ENCODE peak calls at places on chromosomes 7 and 10, in ten cellular contexts. W is hepatocyte; Q is upper lobe of right lung; O is AG04450; D is CD8-positive, alpha-beta memory T cell; J is IMR-90; M is dorsolateral prefrontal cortex; B is HCT116; F is retinal pigment epithelial cell; Z is AG09309. T is an unnamed sample.

GRCh38 chr7:101172854-101173751 is 7.0 kb downstream of the NAT16 start:
- DNase-seq in W (peak), Z (no peak), O (peak), J (peak), Q (peak), D (no peak), F (peak), B (no peak), M (no peak), T (no peak)

GRCh38 chr10:67697646-67698245 is 1.8 kb upstream of the CTNNA3 start:
- DNase-seq in O (peak), B (peak), Z (peak), J (peak), Q (no peak), F (peak), D (peak), M (no peak), W (peak), T (peak)

GRCh38 chr7:30732606-30733005 is 19.3 kb upstream of the INMT start:
- DNase-seq in F (no peak), O (no peak), M (no peak), Z (no peak), W (no peak), B (no peak), Q (peak), D (no peak), J (no peak), T (no peak)

GRCh38 chr10:101444058-101444457 is 90.1 kb downstream of the BTRC start:
- DNase-seq in O (no peak), Q (no peak), D (no peak), M (no peak), Z (no peak), B (no peak), W (no peak), J (peak), F (no peak), T (no peak)

GRCh38 chr10:25175527-25176420 is 973 bp downstream of the GPR158 start:
- DNase-seq in W (peak), B (no peak), O (no peak), D (no peak), J (no peak), M (peak), Q (peak), F (no peak), Z (no peak), T (no peak)

GRCh38 chr7:117791877-117792780 is 81.1 kb downstream of the CTTNBP2 start:
- DNase-seq in D (no peak), B (no peak), M (no peak), Q (no peak), W (no peak), J (no peak), F (no peak), O (no peak), Z (no peak), T (no peak)

GRCh38 chr10:24685958-24686540 is 37.6 kb downstream of the ARHGAP21 start:
- DNase-seq in M (no peak), B (no peak), J (peak), D (no peak), Q (no peak), F (peak), Z (peak), O (peak), W (no peak), T (no peak)

GRCh38 chr10:124999433-125000365 is 57.8 kb downstream of the ZRANB1 start:
- DNase-seq in M (peak), F (peak), D (no peak), Z (peak), J (peak), O (peak), Q (peak), B (no peak), W (no peak), T (no peak)

GRCh38 chr7:50657341-50657873 is 92.2 kb upstream of the DDC start:
- DNase-seq in B (no peak), W (peak), O (no peak), F (no peak), Q (no peak), Z (peak), M (peak), D (no peak), J (peak), T (peak)

GRCh38 chr7:144842377-144842851 is 6.6 kb upstream of the TPK1 start:
- DNase-seq in Z (no peak), B (no peak), F (no peak), M (peak), Q (no peak), J (no peak), D (no peak), W (peak), O (no peak), T (no peak)

GRCh38 chr7:151761957-151762356 is 115.0 kb downstream of the PRKAG2 start:
- DNase-seq in M (no peak), B (no peak), J (no peak), Z (no peak), F (no peak), Q (no peak), D (no peak), O (no peak), W (no peak), T (no peak)

GRCh38 chr10:120503695-120504094 is 46.7 kb downstream of the PLPP4 start:
- DNase-seq in J (no peak), O (no peak), M (no peak), Z (no peak), W (peak), F (peak), B (no peak), Q (no peak), D (no peak), T (no peak)

GRCh38 chr7:26091933-26092332 is 60.1 kb upstream of the NFE2L3 start:
- DNase-seq in O (no peak), D (no peak), B (no peak), M (no peak), Q (no peak), W (no peak), J (peak), F (no peak), Z (no peak), T (no peak)

GRCh38 chr7:135245826-135246825 is 12.5 kb downstream of the STRA8 start:
- DNase-seq in Q (peak), M (no peak), Z (no peak), W (no peak), F (no peak), D (no peak), O (no peak), J (no peak), B (no peak), T (no peak)

GRCh38 chr10:11440250-11441150 is 170.9 kb downstream of the USP6NL start:
- DNase-seq in Q (no peak), O (no peak), W (no peak), Z (no peak), M (no peak), F (no peak), D (no peak), B (no peak), J (no peak), T (no peak)

GRCh38 chr10:129964611-129965417 is 740 bp upstream of the EBF3 start:
- DNase-seq in Z (no peak), O (no peak), F (no peak), B (no peak), J (no peak), W (no peak), D (no peak), Q (no peak), M (no peak), T (no peak)

GRCh38 chr10:101358706-101359300 is 4.8 kb downstream of the BTRC start:
- DNase-seq in B (no peak), W (no peak), M (no peak), D (no peak), Q (no peak), F (no peak), Z (no peak), J (peak), O (peak), T (peak)

GRCh38 chr7:54796150-54796549 is 37.1 kb upstream of the SEC61G start:
- DNase-seq in M (no peak), Q (no peak), B (no peak), D (no peak), Z (no peak), W (no peak), O (no peak), F (no peak), J (peak), T (no peak)

GRCh38 chr10:72622271-72622670 is 3.6 kb downstream of the MICU1 start:
- DNase-seq in D (no peak), Z (no peak), W (no peak), M (no peak), F (no peak), B (no peak), J (no peak), Q (no peak), O (no peak), T (no peak)

GRCh38 chr7:90624128-90624980 is 28.2 kb downstream of the CDK14 start:
- DNase-seq in M (no peak), Z (no peak), F (no peak), B (no peak), J (peak), W (peak), O (no peak), Q (no peak), D (no peak), T (no peak)

GRCh38 chr7:38409524-38409923 is 136.1 kb upstream of the TARP start:
- DNase-seq in B (no peak), D (no peak), W (no peak), Z (no peak), F (no peak), Q (no peak), J (no peak), O (no peak), M (no peak), T (no peak)

GRCh38 chr7:38413784-38414183 is 140.3 kb upstream of the TARP start:
- DNase-seq in O (no peak), Q (no peak), M (no peak), Z (no peak), J (no peak), F (no peak), W (no peak), B (no peak), D (no peak), T (no peak)

GRCh38 chr7:38411404-38411803 is 138.0 kb upstream of the TARP start:
- DNase-seq in W (peak), F (no peak), J (peak), Q (no peak), Z (no peak), O (no peak), M (no peak), B (peak), D (no peak), T (no peak)

DNA sequence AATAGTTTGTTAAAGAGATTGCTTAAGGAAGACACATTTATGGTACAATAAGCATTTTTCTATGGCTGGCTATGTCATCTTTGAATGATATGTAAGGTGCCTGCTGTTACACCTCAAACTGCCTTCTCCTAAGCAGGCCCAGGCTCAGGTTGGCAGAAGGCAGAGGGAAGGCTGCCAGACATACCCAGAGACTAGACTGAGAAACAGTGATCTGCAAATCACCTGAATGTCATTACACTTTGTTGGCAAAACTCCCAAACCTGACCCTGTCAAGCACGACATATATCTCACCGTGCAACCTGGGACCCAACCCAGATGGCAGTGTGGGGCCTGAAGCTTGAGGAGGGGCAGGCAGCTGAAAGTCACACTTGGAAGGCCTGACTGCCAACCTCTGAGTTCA is 136.6 kb upstream of the TARP start:
- DNase-seq in O (no peak), W (no peak), F (no peak), Q (no peak), J (no peak), D (no peak), M (no peak), B (no peak), Z (no peak), T (no peak)
- H3K4me3 ChIP-seq in O (no peak), W (no peak), F (no peak), Q (no peak), J (no peak), D (no peak), M (no peak), B (no peak), Z (no peak), T (no peak)

GRCh38 chr7:112168915-112169314 is 37.3 kb downstream of the DOCK4 start:
- DNase-seq in Z (no peak), B (no peak), J (no peak), O (no peak), Q (no peak), M (no peak), W (no peak), D (no peak), F (no peak), T (no peak)
- H3K4me3 ChIP-seq in Z (no peak), B (no peak), J (no peak), O (no peak), Q (no peak), M (no peak), W (no peak), D (no peak), F (no peak), T (no peak)

DNA sequence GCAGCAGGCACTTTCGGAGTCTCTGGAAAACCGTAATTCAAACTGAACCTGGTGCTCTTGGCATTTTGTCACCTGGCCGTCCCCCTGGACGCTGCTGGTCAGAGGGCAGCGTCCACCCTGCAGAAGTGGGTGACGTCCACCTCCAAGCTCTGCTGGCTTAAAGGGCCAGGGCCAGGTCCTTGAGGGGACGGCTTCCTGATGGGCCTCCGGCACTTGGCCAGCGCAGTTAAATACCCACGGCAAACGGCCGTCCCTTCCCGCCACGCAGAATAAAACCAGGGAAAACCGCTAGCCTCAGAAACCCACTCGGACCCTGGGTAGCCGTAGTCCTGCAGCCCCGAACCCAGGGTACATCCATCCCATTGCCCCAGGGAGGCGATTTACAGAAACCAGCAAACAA is 81.3 kb upstream of the PDGFA start:
- DNase-seq in M (no peak), D (no peak), Z (no peak), B (no peak), W (no peak), Q (peak), O (no peak), F (no peak), J (no peak), T (no peak)
- H3K4me3 ChIP-seq in M (peak), D (peak), Z (no peak), B (no peak), W (no peak), Q (no peak), O (no peak), F (no peak), J (no peak), T (no peak)

DNA sequence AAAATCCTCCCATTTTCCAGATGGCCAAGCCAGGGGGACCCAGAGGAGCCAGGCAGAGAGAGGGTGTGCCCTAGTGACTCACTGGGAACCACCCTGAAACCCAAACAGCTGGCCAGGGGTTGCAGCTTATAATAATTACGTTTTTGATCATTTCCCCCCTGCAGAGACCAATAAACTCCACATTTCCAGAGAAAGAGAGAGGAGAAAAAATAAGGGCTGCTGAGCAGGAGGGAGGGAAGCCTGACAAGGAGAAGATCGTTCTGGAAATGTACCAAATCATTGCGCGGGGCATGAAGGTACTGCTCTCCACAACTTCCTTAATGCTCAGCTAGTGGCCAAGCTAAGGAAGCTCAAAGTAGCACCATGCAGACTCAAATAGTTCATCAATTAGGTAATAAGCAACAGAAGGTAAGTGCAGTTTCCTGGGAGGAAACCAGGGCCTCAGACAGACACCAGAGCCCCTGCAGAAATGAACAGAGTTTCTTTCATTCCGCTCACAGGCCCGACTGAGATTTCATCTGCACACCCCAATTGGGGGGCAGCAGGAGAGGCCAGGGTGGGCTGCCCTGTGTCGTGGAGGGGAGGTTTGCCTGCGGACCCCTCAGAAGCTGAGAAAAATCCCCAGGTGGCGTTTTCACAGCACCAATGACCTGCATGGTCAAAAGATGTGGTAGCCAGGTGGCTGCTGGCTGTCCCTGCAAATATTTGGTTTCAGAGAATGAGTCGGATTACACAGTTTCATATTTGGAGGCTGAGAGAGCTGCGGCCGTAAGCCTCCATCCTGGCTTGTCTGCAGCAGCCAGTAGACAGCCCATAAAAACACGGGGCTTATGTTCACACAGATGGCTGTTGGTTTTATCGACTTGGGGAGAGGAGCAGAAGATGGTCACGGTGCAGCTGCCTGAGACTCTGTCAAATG is 153.2 kb upstream of the LYZL2 start:
- DNase-seq in J (peak), D (no peak), Q (no peak), Z (no peak), B (no peak), F (no peak), O (no peak), W (no peak), M (no peak), T (peak)
- H3K4me3 ChIP-seq in J (no peak), D (no peak), Q (no peak), Z (no peak), B (no peak), F (no peak), O (no peak), W (no peak), M (no peak), T (no peak)

GRCh38 chr7:24346716-24347115 is 62.7 kb downstream of the NPY start:
- DNase-seq in J (no peak), D (no peak), F (no peak), Z (no peak), Q (no peak), O (no peak), W (no peak), M (no peak), B (no peak), T (no peak)

GRCh38 chr7:24346129-24346528 is 62.1 kb downstream of the NPY start:
- DNase-seq in J (no peak), O (no peak), B (no peak), W (no peak), Q (no peak), M (no peak), Z (no peak), F (no peak), D (no peak), T (no peak)

GRCh38 chr7:24354456-24354855 is 70.5 kb downstream of the NPY start:
- DNase-seq in F (no peak), Q (no peak), O (no peak), J (no peak), B (no peak), D (no peak), M (no peak), W (no peak), Z (no peak), T (no peak)

GRCh38 chr7:24343614-24344013 is 59.6 kb downstream of the NPY start:
- DNase-seq in Z (no peak), M (no peak), D (no peak), F (no peak), B (no peak), Q (no peak), O (no peak), J (no peak), W (no peak), T (no peak)

DNA sequence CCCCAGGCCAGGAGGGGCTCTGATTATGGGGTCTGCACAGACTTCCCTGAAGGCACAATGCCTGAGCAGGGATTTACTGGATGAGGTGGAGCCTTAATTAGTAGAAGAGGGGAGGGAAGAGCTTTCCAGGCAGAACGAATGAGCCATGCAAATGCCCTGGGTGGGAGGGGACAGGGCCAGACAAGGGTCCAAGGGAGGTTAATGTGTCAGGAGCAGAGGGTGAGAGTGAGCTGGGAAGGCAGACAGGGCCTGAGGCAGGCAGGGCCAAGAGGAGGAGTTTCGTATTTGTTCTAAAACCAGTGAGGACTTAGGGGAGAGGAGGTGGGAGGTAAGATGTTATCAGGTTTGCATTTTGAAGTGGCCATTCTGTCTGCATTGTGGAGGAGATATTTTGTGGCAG is 65.3 kb downstream of the NPY start:
- DNase-seq in M (no peak), J (no peak), B (no peak), D (no peak), O (no peak), Q (no peak), W (no peak), Z (no peak), F (no peak), T (no peak)
- H3K4me3 ChIP-seq in M (no peak), J (no peak), B (no peak), D (no peak), O (no peak), Q (no peak), W (no peak), Z (no peak), F (no peak), T (no peak)

GRCh38 chr10:100349087-100349486 is 2.1 kb downstream of the SCD start:
- DNase-seq in B (no peak), M (no peak), O (no peak), Z (no peak), W (no peak), Q (no peak), F (no peak), J (no peak), D (no peak), T (no peak)
- H3K4me3 ChIP-seq in B (peak), M (peak), O (peak), Z (no peak), W (peak), Q (peak), F (peak), J (no peak), D (no peak), T (peak)